ENCODE peak calls at places on chromosomes 16 and 17, in nine cellular contexts. One of them, this sample, is unnamed.
A peak's percentile ranks its signal among the peaks of the same experiment; 100 is the strongest.

GRCh38 chr17:45264988-45265387 is 3.1 kb upstream of the SPATA32 start:
- DNase-seq in AG04450: no peak
- DNase-seq in activated T-helper 1 cell treated with anti-CD3 and anti-CD28 coated beads, Interleukin-2, amount 50 U/mL, for 16 hours: no peak
- DNase-seq in stimulated activated naive CD8-positive, alpha-beta T cell treated with anti-CD3 and anti-CD28 coated beads, Interleukin-15, Interleukin-2, amounts not matched to agents 100 U/mL and 50 U/mL, for 24 hours: no peak
- DNase-seq in small intestine: peak; percentile 83
- DNase-seq in stimulated activated CD4-positive, alpha-beta T cell treated with anti-CD3 and anti-CD28 coated beads, Interleukin-1b, Interleukin-23, amount 100 ng/mL, for 1 hour: no peak
- DNase-seq in nucleus accumbens: no peak
- DNase-seq in hippocampal formation: no peak
- DNase-seq in activated naive CD4-positive, alpha-beta T cell treated with anti-CD3 and anti-CD28 coated beads, Interleukin-2, amount 50 U/mL, for 16 hours: no peak
- DNase-seq in this sample: no peak

GRCh38 chr16:28873543-28874201 is 4.6 kb upstream of the ATP2A1 start:
- DNase-seq in activated naive CD4-positive, alpha-beta T cell treated with anti-CD3 and anti-CD28 coated beads, Interleukin-2, amount 50 U/mL, for 16 hours: peak; percentile 63
- DNase-seq in nucleus accumbens: no peak
- DNase-seq in stimulated activated CD4-positive, alpha-beta T cell treated with anti-CD3 and anti-CD28 coated beads, Interleukin-1b, Interleukin-23, amount 100 ng/mL, for 1 hour: peak; percentile 30
- DNase-seq in small intestine: no peak
- DNase-seq in stimulated activated naive CD8-positive, alpha-beta T cell treated with anti-CD3 and anti-CD28 coated beads, Interleukin-15, Interleukin-2, amounts not matched to agents 100 U/mL and 50 U/mL, for 24 hours: peak; percentile 67
- DNase-seq in hippocampal formation: no peak
- DNase-seq in AG04450: no peak
- DNase-seq in activated T-helper 1 cell treated with anti-CD3 and anti-CD28 coated beads, Interleukin-2, amount 50 U/mL, for 16 hours: peak; percentile 53
- DNase-seq in this sample: peak; percentile 79

GRCh38 chr16:82329070-82329469 is 159.0 kb upstream of the MPHOSPH6 start:
- DNase-seq in activated T-helper 1 cell treated with anti-CD3 and anti-CD28 coated beads, Interleukin-2, amount 50 U/mL, for 16 hours: no peak
- DNase-seq in AG04450: no peak
- DNase-seq in small intestine: no peak
- DNase-seq in nucleus accumbens: no peak
- DNase-seq in stimulated activated CD4-positive, alpha-beta T cell treated with anti-CD3 and anti-CD28 coated beads, Interleukin-1b, Interleukin-23, amount 100 ng/mL, for 1 hour: no peak
- DNase-seq in hippocampal formation: no peak
- DNase-seq in activated naive CD4-positive, alpha-beta T cell treated with anti-CD3 and anti-CD28 coated beads, Interleukin-2, amount 50 U/mL, for 16 hours: no peak
- DNase-seq in stimulated activated naive CD8-positive, alpha-beta T cell treated with anti-CD3 and anti-CD28 coated beads, Interleukin-15, Interleukin-2, amounts not matched to agents 100 U/mL and 50 U/mL, for 24 hours: no peak
- DNase-seq in this sample: no peak

GRCh38 chr17:67475161-67475887 is 98.2 kb downstream of the PITPNC1 start:
- DNase-seq in activated T-helper 1 cell treated with anti-CD3 and anti-CD28 coated beads, Interleukin-2, amount 50 U/mL, for 16 hours: peak; percentile 70
- DNase-seq in activated naive CD4-positive, alpha-beta T cell treated with anti-CD3 and anti-CD28 coated beads, Interleukin-2, amount 50 U/mL, for 16 hours: peak; percentile 87
- DNase-seq in small intestine: peak; percentile 77
- DNase-seq in stimulated activated naive CD8-positive, alpha-beta T cell treated with anti-CD3 and anti-CD28 coated beads, Interleukin-15, Interleukin-2, amounts not matched to agents 100 U/mL and 50 U/mL, for 24 hours: peak; percentile 83
- DNase-seq in hippocampal formation: peak; percentile 73
- DNase-seq in nucleus accumbens: peak; percentile 85
- DNase-seq in stimulated activated CD4-positive, alpha-beta T cell treated with anti-CD3 and anti-CD28 coated beads, Interleukin-1b, Interleukin-23, amount 100 ng/mL, for 1 hour: peak; percentile 63
- DNase-seq in AG04450: no peak
- DNase-seq in this sample: peak; percentile 41

GRCh38 chr17:74227271-74227670 is 13.9 kb downstream of the TTYH2 start:
- DNase-seq in stimulated activated naive CD8-positive, alpha-beta T cell treated with anti-CD3 and anti-CD28 coated beads, Interleukin-15, Interleukin-2, amounts not matched to agents 100 U/mL and 50 U/mL, for 24 hours: no peak
- DNase-seq in AG04450: no peak
- DNase-seq in small intestine: no peak
- DNase-seq in stimulated activated CD4-positive, alpha-beta T cell treated with anti-CD3 and anti-CD28 coated beads, Interleukin-1b, Interleukin-23, amount 100 ng/mL, for 1 hour: no peak
- DNase-seq in hippocampal formation: no peak
- DNase-seq in activated T-helper 1 cell treated with anti-CD3 and anti-CD28 coated beads, Interleukin-2, amount 50 U/mL, for 16 hours: no peak
- DNase-seq in activated naive CD4-positive, alpha-beta T cell treated with anti-CD3 and anti-CD28 coated beads, Interleukin-2, amount 50 U/mL, for 16 hours: no peak
- DNase-seq in nucleus accumbens: no peak
- DNase-seq in this sample: no peak

GRCh38 chr17:77861981-77862645 is 96.4 kb upstream of the TNRC6C start:
- DNase-seq in activated naive CD4-positive, alpha-beta T cell treated with anti-CD3 and anti-CD28 coated beads, Interleukin-2, amount 50 U/mL, for 16 hours: no peak
- DNase-seq in stimulated activated CD4-positive, alpha-beta T cell treated with anti-CD3 and anti-CD28 coated beads, Interleukin-1b, Interleukin-23, amount 100 ng/mL, for 1 hour: no peak
- DNase-seq in activated T-helper 1 cell treated with anti-CD3 and anti-CD28 coated beads, Interleukin-2, amount 50 U/mL, for 16 hours: no peak
- DNase-seq in small intestine: no peak
- DNase-seq in AG04450: no peak
- DNase-seq in stimulated activated naive CD8-positive, alpha-beta T cell treated with anti-CD3 and anti-CD28 coated beads, Interleukin-15, Interleukin-2, amounts not matched to agents 100 U/mL and 50 U/mL, for 24 hours: no peak
- DNase-seq in nucleus accumbens: no peak
- DNase-seq in hippocampal formation: no peak
- DNase-seq in this sample: no peak

GRCh38 chr17:6098050-6098449 is 27.9 kb downstream of the WSCD1 start:
- DNase-seq in small intestine: no peak
- DNase-seq in activated naive CD4-positive, alpha-beta T cell treated with anti-CD3 and anti-CD28 coated beads, Interleukin-2, amount 50 U/mL, for 16 hours: no peak
- DNase-seq in stimulated activated CD4-positive, alpha-beta T cell treated with anti-CD3 and anti-CD28 coated beads, Interleukin-1b, Interleukin-23, amount 100 ng/mL, for 1 hour: no peak
- DNase-seq in nucleus accumbens: no peak
- DNase-seq in AG04450: no peak
- DNase-seq in hippocampal formation: no peak
- DNase-seq in stimulated activated naive CD8-positive, alpha-beta T cell treated with anti-CD3 and anti-CD28 coated beads, Interleukin-15, Interleukin-2, amounts not matched to agents 100 U/mL and 50 U/mL, for 24 hours: no peak
- DNase-seq in activated T-helper 1 cell treated with anti-CD3 and anti-CD28 coated beads, Interleukin-2, amount 50 U/mL, for 16 hours: no peak
- DNase-seq in this sample: no peak

GRCh38 chr16:51839697-51840462 is 688.8 kb upstream of the SALL1 start:
- DNase-seq in activated naive CD4-positive, alpha-beta T cell treated with anti-CD3 and anti-CD28 coated beads, Interleukin-2, amount 50 U/mL, for 16 hours: no peak
- DNase-seq in nucleus accumbens: no peak
- DNase-seq in activated T-helper 1 cell treated with anti-CD3 and anti-CD28 coated beads, Interleukin-2, amount 50 U/mL, for 16 hours: no peak
- DNase-seq in stimulated activated CD4-positive, alpha-beta T cell treated with anti-CD3 and anti-CD28 coated beads, Interleukin-1b, Interleukin-23, amount 100 ng/mL, for 1 hour: no peak
- DNase-seq in AG04450: no peak
- DNase-seq in stimulated activated naive CD8-positive, alpha-beta T cell treated with anti-CD3 and anti-CD28 coated beads, Interleukin-15, Interleukin-2, amounts not matched to agents 100 U/mL and 50 U/mL, for 24 hours: no peak
- DNase-seq in small intestine: no peak
- DNase-seq in hippocampal formation: no peak
- DNase-seq in this sample: no peak

GRCh38 chr16:86070511-86070910 is 171.5 kb downstream of the IRF8 start:
- DNase-seq in hippocampal formation: no peak
- DNase-seq in nucleus accumbens: no peak
- DNase-seq in stimulated activated CD4-positive, alpha-beta T cell treated with anti-CD3 and anti-CD28 coated beads, Interleukin-1b, Interleukin-23, amount 100 ng/mL, for 1 hour: no peak
- DNase-seq in activated T-helper 1 cell treated with anti-CD3 and anti-CD28 coated beads, Interleukin-2, amount 50 U/mL, for 16 hours: no peak
- DNase-seq in small intestine: no peak
- DNase-seq in activated naive CD4-positive, alpha-beta T cell treated with anti-CD3 and anti-CD28 coated beads, Interleukin-2, amount 50 U/mL, for 16 hours: no peak
- DNase-seq in stimulated activated naive CD8-positive, alpha-beta T cell treated with anti-CD3 and anti-CD28 coated beads, Interleukin-15, Interleukin-2, amounts not matched to agents 100 U/mL and 50 U/mL, for 24 hours: no peak
- DNase-seq in AG04450: no peak
- DNase-seq in this sample: no peak

GRCh38 chr17:55451203-55451641 is 29.6 kb upstream of the MMD start:
- DNase-seq in stimulated activated naive CD8-positive, alpha-beta T cell treated with anti-CD3 and anti-CD28 coated beads, Interleukin-15, Interleukin-2, amounts not matched to agents 100 U/mL and 50 U/mL, for 24 hours: no peak
- DNase-seq in activated naive CD4-positive, alpha-beta T cell treated with anti-CD3 and anti-CD28 coated beads, Interleukin-2, amount 50 U/mL, for 16 hours: no peak
- DNase-seq in stimulated activated CD4-positive, alpha-beta T cell treated with anti-CD3 and anti-CD28 coated beads, Interleukin-1b, Interleukin-23, amount 100 ng/mL, for 1 hour: no peak
- DNase-seq in nucleus accumbens: no peak
- DNase-seq in hippocampal formation: no peak
- DNase-seq in small intestine: no peak
- DNase-seq in activated T-helper 1 cell treated with anti-CD3 and anti-CD28 coated beads, Interleukin-2, amount 50 U/mL, for 16 hours: no peak
- DNase-seq in AG04450: no peak
- DNase-seq in this sample: no peak

GRCh38 chr16:30051518-30051917 is 14.0 kb upstream of the ALDOA start:
- DNase-seq in stimulated activated naive CD8-positive, alpha-beta T cell treated with anti-CD3 and anti-CD28 coated beads, Interleukin-15, Interleukin-2, amounts not matched to agents 100 U/mL and 50 U/mL, for 24 hours: no peak
- DNase-seq in hippocampal formation: no peak
- DNase-seq in activated T-helper 1 cell treated with anti-CD3 and anti-CD28 coated beads, Interleukin-2, amount 50 U/mL, for 16 hours: no peak
- DNase-seq in stimulated activated CD4-positive, alpha-beta T cell treated with anti-CD3 and anti-CD28 coated beads, Interleukin-1b, Interleukin-23, amount 100 ng/mL, for 1 hour: no peak
- DNase-seq in AG04450: no peak
- DNase-seq in activated naive CD4-positive, alpha-beta T cell treated with anti-CD3 and anti-CD28 coated beads, Interleukin-2, amount 50 U/mL, for 16 hours: no peak
- DNase-seq in nucleus accumbens: no peak
- DNase-seq in small intestine: no peak
- DNase-seq in this sample: no peak

GRCh38 chr17:34369571-34369970 is 6.5 kb upstream of the CCL1 start:
- DNase-seq in stimulated activated CD4-positive, alpha-beta T cell treated with anti-CD3 and anti-CD28 coated beads, Interleukin-1b, Interleukin-23, amount 100 ng/mL, for 1 hour: no peak
- DNase-seq in activated T-helper 1 cell treated with anti-CD3 and anti-CD28 coated beads, Interleukin-2, amount 50 U/mL, for 16 hours: no peak
- DNase-seq in stimulated activated naive CD8-positive, alpha-beta T cell treated with anti-CD3 and anti-CD28 coated beads, Interleukin-15, Interleukin-2, amounts not matched to agents 100 U/mL and 50 U/mL, for 24 hours: no peak
- DNase-seq in AG04450: no peak
- DNase-seq in activated naive CD4-positive, alpha-beta T cell treated with anti-CD3 and anti-CD28 coated beads, Interleukin-2, amount 50 U/mL, for 16 hours: no peak
- DNase-seq in hippocampal formation: no peak
- DNase-seq in nucleus accumbens: no peak
- DNase-seq in small intestine: no peak
- DNase-seq in this sample: no peak

GRCh38 chr16:23240994-23241393 is 58.4 kb downstream of the SCNN1G start:
- DNase-seq in stimulated activated naive CD8-positive, alpha-beta T cell treated with anti-CD3 and anti-CD28 coated beads, Interleukin-15, Interleukin-2, amounts not matched to agents 100 U/mL and 50 U/mL, for 24 hours: no peak
- DNase-seq in activated T-helper 1 cell treated with anti-CD3 and anti-CD28 coated beads, Interleukin-2, amount 50 U/mL, for 16 hours: no peak
- DNase-seq in activated naive CD4-positive, alpha-beta T cell treated with anti-CD3 and anti-CD28 coated beads, Interleukin-2, amount 50 U/mL, for 16 hours: no peak
- DNase-seq in small intestine: no peak
- DNase-seq in hippocampal formation: no peak
- DNase-seq in nucleus accumbens: no peak
- DNase-seq in stimulated activated CD4-positive, alpha-beta T cell treated with anti-CD3 and anti-CD28 coated beads, Interleukin-1b, Interleukin-23, amount 100 ng/mL, for 1 hour: no peak
- DNase-seq in AG04450: no peak
- DNase-seq in this sample: no peak

GRCh38 chr17:68987966-68988365 is 32.8 kb upstream of the ABCA8 start:
- DNase-seq in stimulated activated CD4-positive, alpha-beta T cell treated with anti-CD3 and anti-CD28 coated beads, Interleukin-1b, Interleukin-23, amount 100 ng/mL, for 1 hour: no peak
- DNase-seq in hippocampal formation: no peak
- DNase-seq in small intestine: no peak
- DNase-seq in stimulated activated naive CD8-positive, alpha-beta T cell treated with anti-CD3 and anti-CD28 coated beads, Interleukin-15, Interleukin-2, amounts not matched to agents 100 U/mL and 50 U/mL, for 24 hours: no peak
- DNase-seq in activated T-helper 1 cell treated with anti-CD3 and anti-CD28 coated beads, Interleukin-2, amount 50 U/mL, for 16 hours: no peak
- DNase-seq in AG04450: no peak
- DNase-seq in nucleus accumbens: no peak
- DNase-seq in activated naive CD4-positive, alpha-beta T cell treated with anti-CD3 and anti-CD28 coated beads, Interleukin-2, amount 50 U/mL, for 16 hours: no peak
- DNase-seq in this sample: no peak

GRCh38 chr16:386641-387156 is 4.9 kb upstream of the PGAP6 start:
- DNase-seq in activated naive CD4-positive, alpha-beta T cell treated with anti-CD3 and anti-CD28 coated beads, Interleukin-2, amount 50 U/mL, for 16 hours: no peak
- DNase-seq in stimulated activated CD4-positive, alpha-beta T cell treated with anti-CD3 and anti-CD28 coated beads, Interleukin-1b, Interleukin-23, amount 100 ng/mL, for 1 hour: no peak
- DNase-seq in stimulated activated naive CD8-positive, alpha-beta T cell treated with anti-CD3 and anti-CD28 coated beads, Interleukin-15, Interleukin-2, amounts not matched to agents 100 U/mL and 50 U/mL, for 24 hours: no peak
- DNase-seq in nucleus accumbens: peak; percentile 35
- DNase-seq in hippocampal formation: peak; percentile 23
- DNase-seq in small intestine: no peak
- DNase-seq in activated T-helper 1 cell treated with anti-CD3 and anti-CD28 coated beads, Interleukin-2, amount 50 U/mL, for 16 hours: no peak
- DNase-seq in AG04450: no peak
- DNase-seq in this sample: no peak

GRCh38 chr17:31391496-31391949 is at the start of gene RAB11FIP4:
- DNase-seq in AG04450: no peak
- DNase-seq in stimulated activated naive CD8-positive, alpha-beta T cell treated with anti-CD3 and anti-CD28 coated beads, Interleukin-15, Interleukin-2, amounts not matched to agents 100 U/mL and 50 U/mL, for 24 hours: no peak
- DNase-seq in activated naive CD4-positive, alpha-beta T cell treated with anti-CD3 and anti-CD28 coated beads, Interleukin-2, amount 50 U/mL, for 16 hours: no peak
- DNase-seq in activated T-helper 1 cell treated with anti-CD3 and anti-CD28 coated beads, Interleukin-2, amount 50 U/mL, for 16 hours: no peak
- DNase-seq in stimulated activated CD4-positive, alpha-beta T cell treated with anti-CD3 and anti-CD28 coated beads, Interleukin-1b, Interleukin-23, amount 100 ng/mL, for 1 hour: no peak
- DNase-seq in small intestine: no peak
- DNase-seq in nucleus accumbens: peak; percentile 35
- DNase-seq in hippocampal formation: peak; percentile 42
- DNase-seq in this sample: no peak

GRCh38 chr17:77884967-77885641 is 73.4 kb upstream of the TNRC6C start:
- DNase-seq in activated T-helper 1 cell treated with anti-CD3 and anti-CD28 coated beads, Interleukin-2, amount 50 U/mL, for 16 hours: no peak
- DNase-seq in AG04450: no peak
- DNase-seq in stimulated activated naive CD8-positive, alpha-beta T cell treated with anti-CD3 and anti-CD28 coated beads, Interleukin-15, Interleukin-2, amounts not matched to agents 100 U/mL and 50 U/mL, for 24 hours: no peak
- DNase-seq in small intestine: no peak
- DNase-seq in activated naive CD4-positive, alpha-beta T cell treated with anti-CD3 and anti-CD28 coated beads, Interleukin-2, amount 50 U/mL, for 16 hours: no peak
- DNase-seq in hippocampal formation: no peak
- DNase-seq in stimulated activated CD4-positive, alpha-beta T cell treated with anti-CD3 and anti-CD28 coated beads, Interleukin-1b, Interleukin-23, amount 100 ng/mL, for 1 hour: no peak
- DNase-seq in nucleus accumbens: no peak
- DNase-seq in this sample: no peak

GRCh38 chr17:6556121-6557039 is at the start of gene PITPNM3:
- DNase-seq in activated naive CD4-positive, alpha-beta T cell treated with anti-CD3 and anti-CD28 coated beads, Interleukin-2, amount 50 U/mL, for 16 hours: no peak
- DNase-seq in hippocampal formation: no peak
- DNase-seq in nucleus accumbens: no peak
- DNase-seq in activated T-helper 1 cell treated with anti-CD3 and anti-CD28 coated beads, Interleukin-2, amount 50 U/mL, for 16 hours: no peak
- DNase-seq in AG04450: no peak
- DNase-seq in stimulated activated CD4-positive, alpha-beta T cell treated with anti-CD3 and anti-CD28 coated beads, Interleukin-1b, Interleukin-23, amount 100 ng/mL, for 1 hour: no peak
- DNase-seq in stimulated activated naive CD8-positive, alpha-beta T cell treated with anti-CD3 and anti-CD28 coated beads, Interleukin-15, Interleukin-2, amounts not matched to agents 100 U/mL and 50 U/mL, for 24 hours: no peak
- DNase-seq in small intestine: peak; percentile 16
- DNase-seq in this sample: no peak

GRCh38 chr17:3834811-3835210 is 11.2 kb downstream of the NCBP3 start:
- DNase-seq in nucleus accumbens: no peak
- DNase-seq in AG04450: no peak
- DNase-seq in stimulated activated CD4-positive, alpha-beta T cell treated with anti-CD3 and anti-CD28 coated beads, Interleukin-1b, Interleukin-23, amount 100 ng/mL, for 1 hour: no peak
- DNase-seq in small intestine: no peak
- DNase-seq in hippocampal formation: no peak
- DNase-seq in stimulated activated naive CD8-positive, alpha-beta T cell treated with anti-CD3 and anti-CD28 coated beads, Interleukin-15, Interleukin-2, amounts not matched to agents 100 U/mL and 50 U/mL, for 24 hours: no peak
- DNase-seq in activated T-helper 1 cell treated with anti-CD3 and anti-CD28 coated beads, Interleukin-2, amount 50 U/mL, for 16 hours: no peak
- DNase-seq in activated naive CD4-positive, alpha-beta T cell treated with anti-CD3 and anti-CD28 coated beads, Interleukin-2, amount 50 U/mL, for 16 hours: no peak
- DNase-seq in this sample: no peak

GRCh38 chr16:17281052-17281451 is 189.7 kb downstream of the XYLT1 start:
- DNase-seq in activated T-helper 1 cell treated with anti-CD3 and anti-CD28 coated beads, Interleukin-2, amount 50 U/mL, for 16 hours: no peak
- DNase-seq in AG04450: no peak
- DNase-seq in activated naive CD4-positive, alpha-beta T cell treated with anti-CD3 and anti-CD28 coated beads, Interleukin-2, amount 50 U/mL, for 16 hours: no peak
- DNase-seq in stimulated activated CD4-positive, alpha-beta T cell treated with anti-CD3 and anti-CD28 coated beads, Interleukin-1b, Interleukin-23, amount 100 ng/mL, for 1 hour: no peak
- DNase-seq in stimulated activated naive CD8-positive, alpha-beta T cell treated with anti-CD3 and anti-CD28 coated beads, Interleukin-15, Interleukin-2, amounts not matched to agents 100 U/mL and 50 U/mL, for 24 hours: no peak
- DNase-seq in small intestine: no peak
- DNase-seq in nucleus accumbens: no peak
- DNase-seq in hippocampal formation: no peak
- DNase-seq in this sample: no peak

GRCh38 chr17:44262654-44263225 is 5.2 kb downstream of the SLC4A1 start:
- DNase-seq in stimulated activated naive CD8-positive, alpha-beta T cell treated with anti-CD3 and anti-CD28 coated beads, Interleukin-15, Interleukin-2, amounts not matched to agents 100 U/mL and 50 U/mL, for 24 hours: no peak
- DNase-seq in hippocampal formation: no peak
- DNase-seq in small intestine: no peak
- DNase-seq in activated naive CD4-positive, alpha-beta T cell treated with anti-CD3 and anti-CD28 coated beads, Interleukin-2, amount 50 U/mL, for 16 hours: no peak
- DNase-seq in AG04450: no peak
- DNase-seq in stimulated activated CD4-positive, alpha-beta T cell treated with anti-CD3 and anti-CD28 coated beads, Interleukin-1b, Interleukin-23, amount 100 ng/mL, for 1 hour: no peak
- DNase-seq in activated T-helper 1 cell treated with anti-CD3 and anti-CD28 coated beads, Interleukin-2, amount 50 U/mL, for 16 hours: no peak
- DNase-seq in nucleus accumbens: no peak
- DNase-seq in this sample: no peak

GRCh38 chr16:69378760-69379159 is 7.0 kb downstream of the TERF2 start:
- DNase-seq in stimulated activated CD4-positive, alpha-beta T cell treated with anti-CD3 and anti-CD28 coated beads, Interleukin-1b, Interleukin-23, amount 100 ng/mL, for 1 hour: no peak
- DNase-seq in activated naive CD4-positive, alpha-beta T cell treated with anti-CD3 and anti-CD28 coated beads, Interleukin-2, amount 50 U/mL, for 16 hours: no peak
- DNase-seq in hippocampal formation: no peak
- DNase-seq in stimulated activated naive CD8-positive, alpha-beta T cell treated with anti-CD3 and anti-CD28 coated beads, Interleukin-15, Interleukin-2, amounts not matched to agents 100 U/mL and 50 U/mL, for 24 hours: no peak
- DNase-seq in AG04450: no peak
- DNase-seq in activated T-helper 1 cell treated with anti-CD3 and anti-CD28 coated beads, Interleukin-2, amount 50 U/mL, for 16 hours: no peak
- DNase-seq in small intestine: no peak
- DNase-seq in nucleus accumbens: no peak
- DNase-seq in this sample: no peak

GRCh38 chr16:50585331-50585776 is 37.2 kb downstream of the NKD1 start:
- DNase-seq in AG04450: no peak
- DNase-seq in activated T-helper 1 cell treated with anti-CD3 and anti-CD28 coated beads, Interleukin-2, amount 50 U/mL, for 16 hours: no peak
- DNase-seq in activated naive CD4-positive, alpha-beta T cell treated with anti-CD3 and anti-CD28 coated beads, Interleukin-2, amount 50 U/mL, for 16 hours: no peak
- DNase-seq in small intestine: no peak
- DNase-seq in nucleus accumbens: peak; percentile 27
- DNase-seq in stimulated activated CD4-positive, alpha-beta T cell treated with anti-CD3 and anti-CD28 coated beads, Interleukin-1b, Interleukin-23, amount 100 ng/mL, for 1 hour: no peak
- DNase-seq in hippocampal formation: no peak
- DNase-seq in stimulated activated naive CD8-positive, alpha-beta T cell treated with anti-CD3 and anti-CD28 coated beads, Interleukin-15, Interleukin-2, amounts not matched to agents 100 U/mL and 50 U/mL, for 24 hours: no peak
- DNase-seq in this sample: no peak

GRCh38 chr16:82748026-82748425 is 121.3 kb downstream of the CDH13 start:
- DNase-seq in hippocampal formation: no peak
- DNase-seq in activated naive CD4-positive, alpha-beta T cell treated with anti-CD3 and anti-CD28 coated beads, Interleukin-2, amount 50 U/mL, for 16 hours: no peak
- DNase-seq in AG04450: no peak
- DNase-seq in stimulated activated naive CD8-positive, alpha-beta T cell treated with anti-CD3 and anti-CD28 coated beads, Interleukin-15, Interleukin-2, amounts not matched to agents 100 U/mL and 50 U/mL, for 24 hours: no peak
- DNase-seq in nucleus accumbens: no peak
- DNase-seq in stimulated activated CD4-positive, alpha-beta T cell treated with anti-CD3 and anti-CD28 coated beads, Interleukin-1b, Interleukin-23, amount 100 ng/mL, for 1 hour: no peak
- DNase-seq in activated T-helper 1 cell treated with anti-CD3 and anti-CD28 coated beads, Interleukin-2, amount 50 U/mL, for 16 hours: no peak
- DNase-seq in small intestine: peak; percentile 19
- DNase-seq in this sample: no peak

This sample was measured in HuH-7.